ENCODE peak calls at places on chromosomes 12 and 14, in five cellular contexts. One of them, this sample, is unnamed. For H3K36me3, the result is how much of the 10 kb centered on the place peaks cover.

GRCh38 chr14:38042356-38042755 is 165.3 kb upstream of the SSTR1 start:
- DNase-seq in H1: peak
- DNase-seq in IMR-90: peak
- DNase-seq in neuronal stem cell: no peak
- DNase-seq in mesenchymal stem cell: peak
- DNase-seq in this sample: no peak

GRCh38 chr14:49962616-49963015 is 69.7 kb downstream of the ARF6 start:
- DNase-seq in IMR-90: no peak
- DNase-seq in mesenchymal stem cell: no peak
- DNase-seq in H1: no peak
- DNase-seq in neuronal stem cell: no peak
- DNase-seq in this sample: peak

GRCh38 chr12:6953417-6954315 is 2.5 kb downstream of the PTPN6 start:
- DNase-seq in mesenchymal stem cell: peak
- DNase-seq in H1: no peak
- DNase-seq in IMR-90: no peak
- DNase-seq in neuronal stem cell: no peak
- DNase-seq in this sample: peak

GRCh38 chr14:73462078-73462715 is 3.9 kb upstream of the NUMB start:
- DNase-seq in H1: no peak
- DNase-seq in IMR-90: peak
- DNase-seq in neuronal stem cell: no peak
- DNase-seq in mesenchymal stem cell: peak
- DNase-seq in this sample: no peak

GRCh38 chr14:98203421-98203820 is 1068.6 kb downstream of the BCL11B start:
- DNase-seq in H1: no peak
- DNase-seq in IMR-90: no peak
- DNase-seq in mesenchymal stem cell: no peak
- DNase-seq in neuronal stem cell: no peak
- DNase-seq in this sample: no peak

GRCh38 chr12:101021911-101022388 is 188.1 kb downstream of the SLC5A8 start:
- DNase-seq in IMR-90: peak
- DNase-seq in mesenchymal stem cell: peak
- DNase-seq in neuronal stem cell: no peak
- DNase-seq in H1: no peak
- DNase-seq in this sample: peak

GRCh38 chr12:26940820-26941219 is 2.5 kb downstream of the FGFR1OP2 start:
- DNase-seq in IMR-90: peak
- DNase-seq in mesenchymal stem cell: peak
- DNase-seq in H1: no peak
- DNase-seq in neuronal stem cell: no peak
- DNase-seq in this sample: no peak

GRCh38 chr12:109738878-109739665 is 25.4 kb downstream of the FAM222A start:
- DNase-seq in H1: no peak
- DNase-seq in mesenchymal stem cell: no peak
- DNase-seq in neuronal stem cell: no peak
- DNase-seq in IMR-90: peak
- DNase-seq in this sample: no peak

GRCh38 chr14:100541621-100542560 is 45.3 kb downstream of the BEGAIN start:
- DNase-seq in neuronal stem cell: no peak
- DNase-seq in H1: no peak
- DNase-seq in mesenchymal stem cell: no peak
- DNase-seq in IMR-90: no peak
- DNase-seq in this sample: no peak

GRCh38 chr14:58977366-58977765 is 211.1 kb upstream of the DAAM1 start:
- DNase-seq in IMR-90: peak
- DNase-seq in mesenchymal stem cell: peak
- DNase-seq in H1: no peak
- DNase-seq in neuronal stem cell: no peak
- DNase-seq in this sample: peak

GRCh38 chr14:72947366-72948160 is 21.3 kb downstream of the DCAF4 start:
- DNase-seq in IMR-90: no peak
- DNase-seq in mesenchymal stem cell: no peak
- DNase-seq in H1: no peak
- DNase-seq in neuronal stem cell: no peak
- DNase-seq in this sample: no peak

GRCh38 chr12:129305851-129306250 is 452.6 kb downstream of the GLT1D1 start:
- DNase-seq in neuronal stem cell: no peak
- DNase-seq in mesenchymal stem cell: no peak
- DNase-seq in IMR-90: no peak
- DNase-seq in H1: no peak
- DNase-seq in this sample: no peak

GRCh38 chr12:127388985-127389384 is 878.0 kb upstream of the TMEM132C start:
- DNase-seq in IMR-90: no peak
- DNase-seq in neuronal stem cell: no peak
- DNase-seq in H1: no peak
- DNase-seq in mesenchymal stem cell: no peak
- DNase-seq in this sample: no peak

GRCh38 chr12:81440001-81440400 is 319.1 kb downstream of the PPFIA2 start:
- DNase-seq in H1: no peak
- DNase-seq in IMR-90: no peak
- DNase-seq in neuronal stem cell: no peak
- DNase-seq in mesenchymal stem cell: no peak
- DNase-seq in this sample: no peak

GRCh38 chr12:116708826-116709756 is 28.8 kb downstream of the SPRING1 start:
- DNase-seq in IMR-90: peak
- DNase-seq in neuronal stem cell: peak
- DNase-seq in mesenchymal stem cell: peak
- DNase-seq in H1: no peak
- DNase-seq in this sample: no peak

GRCh38 chr12:75704664-75705063 is 193.3 kb upstream of the KRR1 start:
- DNase-seq in H1: no peak
- DNase-seq in neuronal stem cell: no peak
- DNase-seq in IMR-90: peak
- DNase-seq in mesenchymal stem cell: no peak
- DNase-seq in this sample: no peak

GRCh38 chr12:54723653-54724256 is 75.6 kb upstream of the DCD start:
- DNase-seq in neuronal stem cell: no peak
- DNase-seq in mesenchymal stem cell: peak
- DNase-seq in IMR-90: peak
- DNase-seq in H1: no peak
- DNase-seq in this sample: no peak

GRCh38 chr12:62562892-62563291 is 96.3 kb downstream of the MON2 start:
- DNase-seq in mesenchymal stem cell: peak
- DNase-seq in H1: no peak
- DNase-seq in neuronal stem cell: no peak
- DNase-seq in IMR-90: peak
- DNase-seq in this sample: no peak

GRCh38 chr14:92451245-92451644 is 62.3 kb upstream of the RIN3 start:
- DNase-seq in neuronal stem cell: no peak
- DNase-seq in IMR-90: no peak
- DNase-seq in H1: no peak
- DNase-seq in mesenchymal stem cell: no peak
- DNase-seq in this sample: no peak

GRCh38 chr14:86221755-86222154 is 691.8 kb downstream of the FLRT2 start:
- DNase-seq in neuronal stem cell: no peak
- DNase-seq in mesenchymal stem cell: peak
- DNase-seq in IMR-90: peak
- DNase-seq in H1: no peak
- DNase-seq in this sample: no peak

GRCh38 chr12:53324779-53325538 is 3.5 kb upstream of the AAAS start:
- DNase-seq in mesenchymal stem cell: peak
- DNase-seq in IMR-90: peak
- DNase-seq in H1: no peak
- DNase-seq in neuronal stem cell: peak
- DNase-seq in this sample: peak

GRCh38 chr14:35809597-35809996 is 502 bp upstream of the RALGAPA1 start:
- DNase-seq in mesenchymal stem cell: no peak
- DNase-seq in neuronal stem cell: no peak
- DNase-seq in H1: no peak
- DNase-seq in IMR-90: no peak
- DNase-seq in this sample: no peak

GRCh38 chr12:1828863-1829262 is 8.5 kb downstream of the LRTM2 start:
- DNase-seq in H1: no peak
- DNase-seq in neuronal stem cell: no peak
- DNase-seq in mesenchymal stem cell: no peak
- DNase-seq in IMR-90: no peak
- DNase-seq in this sample: no peak

GRCh38 chr12:124947561-124948398 is 33.3 kb upstream of the UBC start:
- DNase-seq in mesenchymal stem cell: no peak
- DNase-seq in IMR-90: no peak
- DNase-seq in H1: no peak
- DNase-seq in neuronal stem cell: no peak
- DNase-seq in this sample: no peak
- H3K36me3 ChIP-seq in mesenchymal stem cell: half or more
- H3K36me3 ChIP-seq in IMR-90: under half
- H3K36me3 ChIP-seq in H1: under half
- H3K36me3 ChIP-seq in neuronal stem cell: half or more
- H3K36me3 ChIP-seq in this sample: half or more

GRCh38 chr14:75453817-75454434 is 26.1 kb downstream of the JDP2 start:
- DNase-seq in IMR-90: no peak
- DNase-seq in H1: no peak
- DNase-seq in neuronal stem cell: no peak
- DNase-seq in mesenchymal stem cell: no peak
- DNase-seq in this sample: no peak
- H4K91ac ChIP-seq in IMR-90: peak
- H4K91ac ChIP-seq in H1: peak
- H4K91ac ChIP-seq in neuronal stem cell: peak
- H4K91ac ChIP-seq in mesenchymal stem cell: peak
- H4K91ac ChIP-seq in this sample: peak

DNA sequence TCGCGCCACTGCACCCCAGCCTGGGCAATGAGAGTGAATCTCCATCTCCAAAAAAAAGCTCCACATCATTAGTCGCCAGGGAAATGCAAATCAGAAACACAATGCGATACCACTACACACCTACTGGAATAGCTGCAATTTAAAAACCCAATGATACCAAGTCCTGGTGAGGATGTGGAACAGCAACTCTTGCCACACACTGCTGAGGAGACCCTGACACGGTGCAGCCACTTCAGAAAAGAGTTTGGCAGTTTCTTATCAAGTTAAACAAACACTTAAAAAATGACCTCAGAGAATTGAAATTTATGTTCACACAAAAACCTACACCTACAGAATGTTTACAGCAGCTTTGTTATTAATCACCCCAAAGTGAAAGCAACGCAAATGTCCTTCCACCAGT is 12.1 kb downstream of the P2RX2 start:
- DNase-seq in IMR-90: no peak
- DNase-seq in neuronal stem cell: no peak
- DNase-seq in H1: no peak
- DNase-seq in mesenchymal stem cell: no peak
- DNase-seq in this sample: no peak
- H3K36me3 ChIP-seq in IMR-90: under half
- H3K36me3 ChIP-seq in neuronal stem cell: half or more
- H3K36me3 ChIP-seq in H1: half or more
- H3K36me3 ChIP-seq in mesenchymal stem cell: under half
- H3K36me3 ChIP-seq in this sample: half or more

DNA sequence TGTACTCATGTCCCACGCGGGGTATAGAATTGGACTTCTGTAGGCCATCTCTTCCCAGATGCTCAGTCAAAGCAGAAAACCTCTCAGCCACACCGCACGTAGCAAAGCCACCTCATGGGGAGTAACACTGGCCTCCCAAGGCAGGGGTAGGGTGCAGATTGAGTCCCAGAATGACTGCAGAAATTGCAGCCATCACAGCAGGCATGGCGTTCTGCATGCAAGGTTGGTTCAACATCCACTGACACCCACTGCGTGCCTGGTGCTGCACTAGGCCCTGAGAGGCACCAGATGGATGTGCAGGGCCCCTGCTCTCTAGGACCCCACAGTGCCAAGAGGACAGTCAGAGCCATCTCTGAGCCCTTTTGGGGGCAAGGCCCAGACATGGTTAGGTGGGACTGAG is 39.9 kb downstream of the RAB35 start:
- DNase-seq in neuronal stem cell: no peak
- DNase-seq in IMR-90: no peak
- DNase-seq in H1: no peak
- DNase-seq in mesenchymal stem cell: no peak
- DNase-seq in this sample: no peak
- H4K91ac ChIP-seq in neuronal stem cell: no peak
- H4K91ac ChIP-seq in IMR-90: no peak
- H4K91ac ChIP-seq in H1: no peak
- H4K91ac ChIP-seq in mesenchymal stem cell: no peak
- H4K91ac ChIP-seq in this sample: no peak

GRCh38 chr14:21428930-21429329 is 27.0 kb downstream of the CHD8 start:
- DNase-seq in IMR-90: no peak
- DNase-seq in neuronal stem cell: no peak
- DNase-seq in mesenchymal stem cell: no peak
- DNase-seq in H1: no peak
- DNase-seq in this sample: no peak

GRCh38 chr14:21436567-21437062 is 19.3 kb downstream of the CHD8 start:
- DNase-seq in H1: no peak
- DNase-seq in neuronal stem cell: no peak
- DNase-seq in IMR-90: no peak
- DNase-seq in mesenchymal stem cell: no peak
- DNase-seq in this sample: no peak

GRCh38 chr14:21431126-21431525 is 24.8 kb downstream of the CHD8 start:
- DNase-seq in IMR-90: no peak
- DNase-seq in mesenchymal stem cell: no peak
- DNase-seq in H1: no peak
- DNase-seq in neuronal stem cell: no peak
- DNase-seq in this sample: no peak
- H3K36me3 ChIP-seq in IMR-90: under half
- H3K36me3 ChIP-seq in mesenchymal stem cell: under half
- H3K36me3 ChIP-seq in H1: half or more
- H3K36me3 ChIP-seq in neuronal stem cell: half or more
- H3K36me3 ChIP-seq in this sample: under half

DNA sequence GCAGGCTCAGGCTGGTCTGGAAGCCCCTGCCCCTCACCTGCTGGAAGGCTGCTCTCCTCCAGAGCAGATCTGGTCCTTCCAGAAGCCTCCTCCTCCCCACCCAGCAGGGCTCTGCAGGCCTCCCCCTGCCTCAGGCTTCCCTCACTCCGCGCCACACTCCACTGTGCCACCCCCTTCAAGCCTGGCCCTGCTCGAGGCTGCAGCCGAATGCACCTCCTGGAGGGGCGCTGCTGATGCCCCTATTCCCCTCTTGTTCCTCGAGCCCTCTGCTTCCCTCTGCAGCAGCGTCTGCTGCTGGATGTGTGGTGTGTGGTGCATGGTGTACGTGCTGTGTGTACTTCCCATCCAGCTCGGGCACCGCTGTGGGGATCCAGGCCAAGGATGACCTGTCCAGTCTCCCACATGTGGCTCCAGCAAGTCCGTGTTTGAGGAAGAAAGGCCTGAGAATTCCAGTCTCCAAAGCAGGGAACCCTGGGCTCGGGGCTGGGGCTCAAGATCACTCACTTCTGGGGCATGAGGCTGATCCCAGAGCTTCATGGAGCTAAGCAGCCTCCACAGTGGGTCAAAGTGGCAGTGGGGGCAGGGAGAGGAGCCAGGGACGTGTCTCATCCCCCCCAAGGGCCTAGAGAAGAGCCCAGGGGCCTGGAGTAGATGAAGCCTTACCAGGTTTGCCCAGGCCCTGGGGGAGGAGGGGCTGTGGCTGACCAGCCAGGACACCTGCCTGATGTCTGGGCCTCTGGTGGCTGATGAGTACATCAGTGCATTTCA is 136.0 kb upstream of the C14orf180 start:
- DNase-seq in H1: peak
- DNase-seq in neuronal stem cell: no peak
- DNase-seq in mesenchymal stem cell: no peak
- DNase-seq in IMR-90: no peak
- DNase-seq in this sample: peak
- H4K91ac ChIP-seq in H1: no peak
- H4K91ac ChIP-seq in neuronal stem cell: no peak
- H4K91ac ChIP-seq in mesenchymal stem cell: peak
- H4K91ac ChIP-seq in IMR-90: no peak
- H4K91ac ChIP-seq in this sample: no peak